ENCODE peak calls at places on chromosomes 16 and 17, in ten cellular contexts. D, L, S, K, A, I, R, P, W and V are unnamed samples.

GRCh38 chr16:86718118-86718517 is 139.8 kb downstream of the FOXL1 start:
- DNase-seq in A (no peak), K (no peak), R (no peak), S (peak), L (no peak), I (no peak), W (peak), D (no peak), P (no peak), V (no peak)

GRCh38 chr17:63075969-63076368 is 109.9 kb downstream of the TANC2 start:
- DNase-seq in K (no peak), P (no peak), R (no peak), L (no peak), S (no peak), A (no peak), W (no peak), I (peak), D (no peak), V (no peak)

GRCh38 chr17:15279011-15279477 is 13.9 kb upstream of the PMP22 start:
- DNase-seq in D (no peak), S (no peak), R (no peak), W (peak), L (no peak), K (no peak), A (no peak), P (no peak), I (no peak), V (no peak)

GRCh38 chr16:81537721-81538561 is 93.3 kb downstream of the CMIP start:
- DNase-seq in L (peak), A (no peak), S (peak), W (no peak), R (no peak), I (no peak), P (no peak), D (no peak), K (no peak), V (no peak)

GRCh38 chr17:54907385-54907784 is 6.7 kb downstream of the TOM1L1 start:
- DNase-seq in P (no peak), D (no peak), S (no peak), K (no peak), I (no peak), W (no peak), L (no peak), A (no peak), R (no peak), V (no peak)

GRCh38 chr16:69917739-69918138 is 33.4 kb upstream of the CLEC18A start:
- DNase-seq in R (no peak), I (no peak), L (peak), D (peak), W (peak), K (peak), P (no peak), S (peak), A (no peak), V (no peak)

GRCh38 chr16:47037396-47037745 is 63.9 kb upstream of the DNAJA2 start:
- DNase-seq in I (no peak), P (peak), K (no peak), R (no peak), S (peak), W (no peak), L (no peak), D (no peak), A (no peak), V (peak)

GRCh38 chr16:9151597-9151996 is 60.2 kb downstream of the HAPSTR1 start:
- DNase-seq in L (no peak), R (no peak), W (no peak), S (no peak), A (no peak), P (no peak), K (no peak), D (no peak), I (no peak), V (no peak)

GRCh38 chr16:57735755-57736418 is at the start of gene KATNB1:
- DNase-seq in D (no peak), W (no peak), K (no peak), R (no peak), A (no peak), P (no peak), S (peak), L (no peak), I (no peak), V (no peak)

GRCh38 chr17:32302860-32303649 is 37.4 kb downstream of the RHBDL3 start:
- DNase-seq in I (no peak), P (no peak), L (no peak), W (no peak), S (peak), D (no peak), R (no peak), A (no peak), K (no peak), V (no peak)

GRCh38 chr16:1950559-1950958 is 3.9 kb downstream of the RPL3L start:
- DNase-seq in R (no peak), K (no peak), I (no peak), S (no peak), A (no peak), W (no peak), L (no peak), P (no peak), D (peak), V (no peak)

GRCh38 chr16:30761427-30761927 is 385 bp downstream of the CFAP119 start:
- DNase-seq in I (peak), P (peak), A (no peak), D (peak), L (no peak), S (peak), R (no peak), K (no peak), W (peak), V (peak)

GRCh38 chr17:60747069-60747808 is 69.6 kb downstream of the BCAS3 start:
- DNase-seq in K (no peak), W (no peak), D (no peak), A (no peak), S (peak), P (no peak), I (no peak), L (no peak), R (no peak), V (no peak)

GRCh38 chr16:56632160-56632847 is at the start of gene MT1M:
- DNase-seq in K (peak), D (peak), S (peak), P (no peak), R (peak), A (no peak), W (no peak), I (no peak), L (no peak), V (no peak)

GRCh38 chr17:12773153-12773552 is 16.1 kb upstream of the ARHGAP44 start:
- DNase-seq in D (no peak), W (no peak), I (no peak), K (no peak), A (no peak), S (no peak), L (no peak), R (no peak), P (no peak), V (no peak)

GRCh38 chr16:29909398-29909797 is 9.1 kb downstream of the ASPHD1 start:
- DNase-seq in S (no peak), D (no peak), W (no peak), P (no peak), R (no peak), L (no peak), K (no peak), I (peak), A (no peak), V (no peak)

GRCh38 chr17:30021708-30022317 is 80.4 kb downstream of the EFCAB5 start:
- DNase-seq in I (peak), S (peak), A (peak), W (peak), P (peak), D (no peak), R (no peak), K (no peak), L (peak), V (peak)

GRCh38 chr16:47715442-47716054 is 254.4 kb downstream of the PHKB start:
- DNase-seq in L (no peak), R (no peak), I (no peak), S (no peak), K (no peak), D (no peak), W (no peak), P (no peak), A (no peak), V (no peak)

GRCh38 chr17:44664867-44665266 is 8.6 kb downstream of the MEIOC start:
- DNase-seq in P (no peak), A (no peak), R (no peak), L (no peak), W (no peak), I (no peak), D (no peak), S (no peak), K (no peak), V (no peak)